ENCODE peak calls at places on chromosomes 3 and 15, in ten cellular contexts. P, R, Z, B, C, L, Q, A, X and D are unnamed samples. For H3K4me1, the result is how much of the 10 kb centered on the place peaks cover.

GRCh38 chr3:130894130-130894872 is 417 bp downstream of the ATP2C1 start:
- DNase-seq in B (peak), L (no peak), C (peak), X (peak), P (peak), Q (peak), R (peak), A (no peak), Z (peak), D (peak)

GRCh38 chr3:117230924-117231323 is 521.3 kb downstream of the TUSC7 start:
- DNase-seq in X (no peak), A (no peak), L (no peak), Z (no peak), C (no peak), P (no peak), R (no peak), Q (no peak), B (no peak), D (no peak)

GRCh38 chr3:141680620-141681389 is 57.3 kb upstream of the RNF7 start:
- DNase-seq in P (no peak), L (no peak), B (no peak), Q (no peak), A (peak), X (no peak), R (peak), Z (no peak), C (peak), D (no peak)

GRCh38 chr15:52689562-52689961 is 10.4 kb upstream of the ATOSA start:
- DNase-seq in L (no peak), X (no peak), C (no peak), Q (no peak), R (no peak), Z (no peak), A (no peak), P (no peak), B (no peak), D (no peak)

GRCh38 chr3:44323341-44323955 is 15.1 kb upstream of the TCAIM start:
- DNase-seq in B (peak), L (peak), Q (peak), R (peak), A (no peak), C (peak), P (peak), Z (peak), X (peak), D (peak)

GRCh38 chr3:139808196-139808595 is 126.8 kb upstream of the CLSTN2 start:
- DNase-seq in X (no peak), B (no peak), P (no peak), Z (no peak), R (no peak), A (no peak), L (no peak), Q (no peak), C (no peak), D (no peak)

GRCh38 chr15:38558714-38559059 is 5.9 kb downstream of the RASGRP1 start:
- DNase-seq in L (no peak), Z (no peak), B (no peak), C (no peak), A (no peak), X (no peak), Q (no peak), P (no peak), R (peak), D (no peak)

GRCh38 chr3:21920431-21920830 is 169.4 kb upstream of the ZNF385D start:
- DNase-seq in L (no peak), Q (no peak), R (no peak), C (no peak), A (no peak), X (no peak), P (no peak), Z (no peak), B (no peak), D (no peak)

GRCh38 chr3:43389388-43390254 is 103.3 kb downstream of the SNRK start:
- DNase-seq in L (no peak), A (peak), X (peak), R (no peak), P (peak), Z (peak), Q (no peak), C (no peak), B (no peak), D (peak)

GRCh38 chr3:151216641-151217040 is 13.6 kb upstream of the GPR171 start:
- DNase-seq in B (no peak), X (no peak), R (peak), Q (no peak), A (no peak), C (no peak), Z (no peak), P (no peak), L (no peak), D (no peak)

GRCh38 chr3:18964640-18965039 is 183.7 kb upstream of the KCNH8 start:
- DNase-seq in C (no peak), X (no peak), P (no peak), B (no peak), L (no peak), A (no peak), Z (no peak), Q (no peak), R (no peak), D (no peak)

GRCh38 chr15:41923424-41923999 is 29.7 kb upstream of the SPTBN5 start:
- DNase-seq in B (no peak), L (no peak), R (no peak), P (no peak), Q (no peak), C (no peak), A (no peak), X (no peak), Z (no peak), D (no peak)

GRCh38 chr15:89587955-89588354 is 12.7 kb downstream of the TICRR start:
- DNase-seq in Z (no peak), B (no peak), P (no peak), Q (no peak), R (no peak), A (no peak), X (no peak), L (no peak), C (no peak), D (no peak)

GRCh38 chr3:151168269-151169094 is 34.5 kb downstream of the GPR171 start:
- DNase-seq in X (peak), A (no peak), Z (peak), Q (peak), L (peak), C (peak), B (peak), R (peak), P (peak), D (peak)

GRCh38 chr3:101857279-101857678 is 8.0 kb downstream of the NFKBIZ start:
- DNase-seq in X (no peak), P (no peak), C (no peak), Q (no peak), L (no peak), Z (no peak), B (no peak), R (no peak), A (no peak), D (no peak)
- TF ChIP-seq POLR2AphosphoS5 in X (no peak), P (peak), C (no peak), Q (no peak), L (no peak), Z (no peak), B (no peak), R (no peak), A (no peak), D (no peak)

GRCh38 chr3:51682079-51682478 is 11.0 kb downstream of the TEX264 start:
- DNase-seq in X (peak), R (peak), Q (no peak), P (peak), Z (peak), B (peak), L (peak), A (peak), C (peak), D (peak)
- TF ChIP-seq EP300 in X (no peak), R (peak), Q (no peak), P (no peak), Z (no peak), B (no peak), L (no peak), A (no peak), C (peak), D (no peak)

DNA sequence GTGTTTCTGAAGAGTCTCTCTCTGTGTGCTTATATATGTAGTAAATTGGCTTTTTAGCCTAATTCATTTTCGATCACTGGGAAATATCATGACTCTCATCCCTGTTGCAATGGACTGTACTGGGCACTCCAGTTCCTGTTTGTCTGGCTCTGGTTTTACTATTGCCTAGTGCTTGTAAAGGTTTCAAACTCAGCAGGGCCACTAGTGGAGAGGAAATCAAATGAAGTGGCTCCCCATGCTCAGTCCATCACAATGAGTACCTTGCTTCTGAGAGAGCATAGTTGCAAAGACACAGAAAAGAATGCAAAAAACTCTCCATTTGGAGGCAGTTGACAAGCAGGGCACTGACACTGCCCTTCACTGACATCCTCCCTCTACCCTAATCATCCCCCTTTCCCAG is 167.8 kb downstream of the TAFA4 start:
- DNase-seq in A (no peak), C (no peak), Q (no peak), P (no peak), R (no peak), B (no peak), X (no peak), L (no peak), Z (no peak), D (no peak)
- H3K4me1 ChIP-seq in A (under half), C (under half), Q (under half), P (under half), R (under half), B (under half), X (under half), L (under half), Z (under half), D (under half)

GRCh38 chr3:125032100-125032643 is 23.6 kb downstream of the HEG1 start:
- DNase-seq in P (no peak), X (peak), C (no peak), Q (no peak), R (no peak), B (no peak), Z (no peak), A (no peak), L (no peak), D (no peak)

GRCh38 chr3:125033135-125033534 is 22.7 kb downstream of the HEG1 start:
- DNase-seq in L (no peak), Z (no peak), B (no peak), P (no peak), C (no peak), A (no peak), X (no peak), Q (no peak), R (no peak), D (no peak)

GRCh38 chr3:125032683-125033082 is 23.1 kb downstream of the HEG1 start:
- DNase-seq in P (no peak), B (no peak), Q (no peak), L (no peak), C (no peak), R (no peak), Z (no peak), X (no peak), A (no peak), D (no peak)

GRCh38 chr3:125035217-125035616 is 20.6 kb downstream of the HEG1 start:
- DNase-seq in B (no peak), L (no peak), X (no peak), R (no peak), P (no peak), Z (no peak), Q (no peak), A (no peak), C (no peak), D (no peak)

GRCh38 chr3:125033616-125034015 is 22.2 kb downstream of the HEG1 start:
- DNase-seq in L (no peak), C (no peak), X (no peak), A (no peak), Z (no peak), R (no peak), B (no peak), Q (no peak), P (no peak), D (no peak)
- TF ChIP-seq POLR2AphosphoS5 in L (no peak), C (no peak), X (no peak), A (no peak), Z (no peak), R (no peak), B (no peak), Q (no peak), P (no peak), D (no peak)

GRCh38 chr15:94293411-94294402 is 62.3 kb downstream of the MCTP2 start:
- DNase-seq in A (no peak), B (no peak), R (no peak), C (no peak), X (no peak), P (no peak), L (no peak), Q (no peak), Z (no peak), D (no peak)
- TF ChIP-seq EP300 in A (no peak), B (no peak), R (no peak), C (no peak), X (no peak), P (no peak), L (no peak), Q (no peak), Z (no peak), D (no peak)